ENCODE peak calls at places on chromosome 2, in five cellular contexts. One of them, this sample, is unnamed.
A peak's percentile ranks its signal among the peaks of the same experiment; 100 is the strongest.

GRCh38 chr2:118388771-118389170 is 300.5 kb downstream of the INSIG2 start:
- DNase-seq in HTR-8/SVneo: no peak
- DNase-seq in HAP-1: no peak
- DNase-seq in hepatocyte: no peak
- DNase-seq in MCF 10A: peak; percentile 60
- DNase-seq in this sample: no peak

GRCh38 chr2:175742367-175742766 is 259.7 kb downstream of the LNPK start:
- DNase-seq in MCF 10A: peak; percentile 13
- DNase-seq in HAP-1: no peak
- DNase-seq in hepatocyte: no peak
- DNase-seq in HTR-8/SVneo: no peak
- DNase-seq in this sample: no peak

GRCh38 chr2:181813963-181814565 is 77.5 kb upstream of the ITPRID2 start:
- DNase-seq in MCF 10A: peak; percentile 39
- DNase-seq in HTR-8/SVneo: no peak
- DNase-seq in hepatocyte: peak; percentile 62
- DNase-seq in HAP-1: no peak
- DNase-seq in this sample: no peak

GRCh38 chr2:137467246-137467862 is 496.9 kb upstream of the HNMT start:
- DNase-seq in hepatocyte: peak; percentile 67
- DNase-seq in HTR-8/SVneo: peak; percentile 3
- DNase-seq in HAP-1: peak; percentile 46
- DNase-seq in MCF 10A: peak; percentile 73
- DNase-seq in this sample: peak; percentile 12

GRCh38 chr2:124836415-124836814 is 811.3 kb downstream of the CNTNAP5 start:
- DNase-seq in HAP-1: no peak
- DNase-seq in MCF 10A: peak; percentile 5
- DNase-seq in hepatocyte: no peak
- DNase-seq in HTR-8/SVneo: no peak
- DNase-seq in this sample: no peak

GRCh38 chr2:215917953-215918620 is 95.3 kb downstream of the MREG start:
- DNase-seq in hepatocyte: peak; percentile 31
- DNase-seq in MCF 10A: peak; percentile 75
- DNase-seq in HTR-8/SVneo: no peak
- DNase-seq in HAP-1: peak; percentile 49
- DNase-seq in this sample: no peak

GRCh38 chr2:10911291-10912075 is at the start of gene KCNF1:
- DNase-seq in HAP-1: peak; percentile 37
- DNase-seq in HTR-8/SVneo: peak; percentile 72
- DNase-seq in hepatocyte: peak; percentile 70
- DNase-seq in MCF 10A: peak; percentile 51
- DNase-seq in this sample: peak; percentile 90

GRCh38 chr2:40511661-40512213 is 59.8 kb upstream of the SLC8A1 start:
- DNase-seq in HTR-8/SVneo: peak; percentile 36
- DNase-seq in MCF 10A: peak; percentile 88
- DNase-seq in HAP-1: no peak
- DNase-seq in hepatocyte: no peak
- DNase-seq in this sample: no peak

GRCh38 chr2:85780316-85781092 is 26.7 kb downstream of the ATOH8 start:
- DNase-seq in hepatocyte: no peak
- DNase-seq in HTR-8/SVneo: no peak
- DNase-seq in MCF 10A: no peak
- DNase-seq in HAP-1: no peak
- DNase-seq in this sample: no peak